ENCODE peak calls at places on chromosomes 5 and 9, in nine cellular contexts. F is SW480; A is NK-92 treated with Interleukin-12 subunit alpha and Interleukin-12 subunit beta, amount 100 ng/mL, for 24 hours; K is dorsolateral prefrontal cortex; R is fibroblast of pulmonary artery; J is iPS DF 19.7; P is posterior vena cava; I is putamen; V is activated CD4-positive, alpha-beta T cell treated with anti-CD3 and anti-CD28 coated beads, Interleukin-2, amount 50 U/mL, for 48 hours. Y is an unnamed sample.

GRCh38 chr9:36862206-36863145 is 171.6 kb downstream of the PAX5 start:
- DNase-seq in F (peak; percentile 22), A (no peak), K (no peak), R (peak; percentile 53), J (peak; percentile 15), P (peak; percentile 78), I (peak; percentile 11), V (peak; percentile 27), Y (no peak)

GRCh38 chr5:34411470-34412346 is 244.4 kb upstream of the RAI14 start:
- DNase-seq in F (no peak), A (no peak), K (no peak), R (no peak), J (peak; percentile 88), P (no peak), I (no peak), V (no peak), Y (peak; percentile 13)

GRCh38 chr5:110727025-110727314 is 499 bp upstream of the TMEM232 start:
- DNase-seq in F (peak; percentile 53), A (no peak), K (no peak), R (no peak), J (no peak), P (no peak), I (no peak), V (no peak), Y (no peak)

GRCh38 chr5:80238778-80239679 is 16.8 kb downstream of the SERINC5 start:
- DNase-seq in F (no peak), A (no peak), K (peak; percentile 82), R (peak; percentile 65), J (no peak), P (peak; percentile 86), I (peak; percentile 89), V (no peak), Y (peak; percentile 64)

GRCh38 chr5:1505506-1506241 is 18.1 kb downstream of the LPCAT1 start:
- DNase-seq in F (no peak), A (no peak), K (no peak), R (no peak), J (no peak), P (no peak), I (no peak), V (no peak), Y (no peak)

GRCh38 chr5:179550511-179551342 is at the start of gene RUFY1:
- DNase-seq in F (peak; percentile 79), A (peak; percentile 79), K (peak; percentile 88), R (peak; percentile 78), J (no peak), P (peak; percentile 94), I (peak; percentile 81), V (peak; percentile 84), Y (peak; percentile 72)

GRCh38 chr9:128551652-128552152 is 685 bp upstream of the SPTAN1 start:
- DNase-seq in F (no peak), A (no peak), K (no peak), R (no peak), J (no peak), P (no peak), I (no peak), V (no peak), Y (no peak)

GRCh38 chr5:1648806-1649205 is 125.0 kb upstream of the LPCAT1 start:
- DNase-seq in F (no peak), A (no peak), K (no peak), R (no peak), J (no peak), P (no peak), I (no peak), V (no peak), Y (no peak)

GRCh38 chr9:104881991-104882555 is 45.9 kb downstream of the ABCA1 start:
- DNase-seq in F (no peak), A (no peak), K (no peak), R (no peak), J (no peak), P (no peak), I (no peak), V (no peak), Y (no peak)

GRCh38 chr5:156474251-156474650 is 147.3 kb downstream of the SGCD start:
- DNase-seq in F (no peak), A (no peak), K (peak; percentile 71), R (peak; percentile 59), J (no peak), P (no peak), I (peak; percentile 65), V (no peak), Y (peak; percentile 30)

GRCh38 chr5:80207832-80208231 is 48.0 kb downstream of the SERINC5 start:
- DNase-seq in F (no peak), A (no peak), K (no peak), R (no peak), J (no peak), P (no peak), I (no peak), V (no peak), Y (no peak)

GRCh38 chr5:133274597-133274935 is 222.8 kb downstream of the HSPA4 start:
- DNase-seq in F (peak; percentile 28), A (no peak), K (no peak), R (no peak), J (no peak), P (no peak), I (no peak), V (no peak), Y (no peak)

GRCh38 chr9:19471737-19472648 is 63.2 kb downstream of the ACER2 start:
- DNase-seq in F (peak; percentile 62), A (peak; percentile 15), K (peak; percentile 84), R (peak; percentile 66), J (no peak), P (no peak), I (peak; percentile 83), V (peak; percentile 74), Y (peak; percentile 11)

GRCh38 chr9:14062449-14063187 is 251.3 kb downstream of the NFIB start:
- DNase-seq in F (no peak), A (no peak), K (no peak), R (peak; percentile 74), J (no peak), P (no peak), I (no peak), V (no peak), Y (no peak)

GRCh38 chr5:96527826-96528225 is 94.8 kb upstream of the PCSK1 start:
- DNase-seq in F (no peak), A (no peak), K (no peak), R (no peak), J (no peak), P (no peak), I (no peak), V (no peak), Y (no peak)

GRCh38 chr5:54718647-54719046 is 201.1 kb downstream of the SNX18 start:
- DNase-seq in F (no peak), A (no peak), K (no peak), R (peak; percentile 59), J (no peak), P (peak; percentile 85), I (no peak), V (no peak), Y (no peak)

GRCh38 chr9:32011049-32011448 is 373.4 kb upstream of the ACO1 start:
- DNase-seq in F (no peak), A (no peak), K (no peak), R (no peak), J (no peak), P (no peak), I (no peak), V (no peak), Y (no peak)

GRCh38 chr5:90264930-90265857 is 144.4 kb downstream of the CETN3 start:
- DNase-seq in F (peak; percentile 41), A (peak; percentile 10), K (peak; percentile 65), R (peak; percentile 82), J (no peak), P (peak; percentile 85), I (peak; percentile 67), V (peak; percentile 57), Y (peak; percentile 18)

GRCh38 chr5:58687595-58687994 is 104.7 kb downstream of the RAB3C start:
- DNase-seq in F (no peak), A (no peak), K (no peak), R (no peak), J (no peak), P (no peak), I (no peak), V (no peak), Y (no peak)

GRCh38 chr5:81785311-81785710 is 34.4 kb upstream of the SSBP2 start:
- DNase-seq in F (no peak), A (no peak), K (no peak), R (no peak), J (no peak), P (no peak), I (no peak), V (no peak), Y (no peak)

GRCh38 chr9:121713400-121714070 is 62.1 kb downstream of the DAB2IP start:
- DNase-seq in F (no peak), A (no peak), K (no peak), R (no peak), J (no peak), P (no peak), I (no peak), V (no peak), Y (no peak)

GRCh38 chr5:68178579-68178978 is 37.0 kb upstream of the PIK3R1 start:
- DNase-seq in F (no peak), A (peak; percentile 24), K (no peak), R (peak; percentile 11), J (no peak), P (no peak), I (no peak), V (no peak), Y (no peak)

GRCh38 chr9:88567870-88568269 is 32.9 kb downstream of the NXNL2 start:
- DNase-seq in F (no peak), A (no peak), K (no peak), R (no peak), J (no peak), P (no peak), I (no peak), V (peak; percentile 32), Y (no peak)

GRCh38 chr5:52069997-52070396 is 686.7 kb downstream of the ISL1 start:
- DNase-seq in F (no peak), A (no peak), K (no peak), R (no peak), J (no peak), P (no peak), I (no peak), V (no peak), Y (no peak)

GRCh38 chr9:75962186-75963036 is 71.9 kb downstream of the PCSK5 start:
- DNase-seq in F (peak; percentile 48), A (no peak), K (no peak), R (no peak), J (no peak), P (no peak), I (no peak), V (no peak), Y (peak; percentile 26)

GRCh38 chr9:125258832-125259534 is 2.6 kb upstream of the GAPVD1 start:
- DNase-seq in F (no peak), A (no peak), K (no peak), R (no peak), J (no peak), P (no peak), I (peak; percentile 18), V (no peak), Y (no peak)

GRCh38 chr9:122213589-122214413 is 15.0 kb downstream of the LHX6 start:
- DNase-seq in F (peak; percentile 91), A (no peak), K (no peak), R (no peak), J (peak; percentile 80), P (peak; percentile 77), I (no peak), V (peak; percentile 56), Y (peak; percentile 21)

GRCh38 chr5:152405145-152405544 is at the start of gene NMUR2:
- DNase-seq in F (peak; percentile 44), A (no peak), K (no peak), R (no peak), J (peak; percentile 35), P (no peak), I (no peak), V (no peak), Y (no peak)

GRCh38 chr5:53169933-53170332 is 60.4 kb upstream of the MOCS2 start:
- DNase-seq in F (no peak), A (no peak), K (no peak), R (no peak), J (no peak), P (no peak), I (no peak), V (no peak), Y (no peak)

GRCh38 chr5:95619096-95619495 is 791 bp upstream of the GPR150 start:
- DNase-seq in F (no peak), A (no peak), K (no peak), R (peak; percentile 86), J (no peak), P (no peak), I (no peak), V (no peak), Y (no peak)

GRCh38 chr9:132236662-132237311 is 74.9 kb downstream of the NTNG2 start:
- DNase-seq in F (no peak), A (no peak), K (no peak), R (no peak), J (no peak), P (no peak), I (no peak), V (no peak), Y (no peak)